ENCODE peak calls at places on chromosomes 6 and 20, in ten cellular contexts. One of them, this sample, is unnamed.

GRCh38 chr6:9138856-9139426 is 703.6 kb upstream of the SLC35B3 start:
- DNase-seq in heart right ventricle: no peak
- DNase-seq in cardiac fibroblast: no peak
- DNase-seq in foreskin fibroblast: peak
- DNase-seq in heart left ventricle: no peak
- DNase-seq in stomach: no peak
- DNase-seq in HFF-Myc: no peak
- DNase-seq in AG09309: no peak
- DNase-seq in GM12865: no peak
- DNase-seq in OCI-LY7: no peak
- DNase-seq in this sample: peak

GRCh38 chr20:52048365-52048764 is 143.2 kb downstream of the ZFP64 start:
- DNase-seq in stomach: no peak
- DNase-seq in AG09309: no peak
- DNase-seq in GM12865: no peak
- DNase-seq in foreskin fibroblast: no peak
- DNase-seq in OCI-LY7: no peak
- DNase-seq in heart right ventricle: no peak
- DNase-seq in HFF-Myc: no peak
- DNase-seq in cardiac fibroblast: no peak
- DNase-seq in heart left ventricle: no peak
- DNase-seq in this sample: no peak

GRCh38 chr20:645318-646106 is 7.5 kb downstream of the SRXN1 start:
- DNase-seq in OCI-LY7: peak
- DNase-seq in heart right ventricle: peak
- DNase-seq in cardiac fibroblast: peak
- DNase-seq in GM12865: peak
- DNase-seq in AG09309: no peak
- DNase-seq in foreskin fibroblast: peak
- DNase-seq in heart left ventricle: peak
- DNase-seq in stomach: peak
- DNase-seq in HFF-Myc: no peak
- DNase-seq in this sample: peak

GRCh38 chr20:24079661-24080412 is 91.3 kb upstream of the GGTLC1 start:
- DNase-seq in foreskin fibroblast: no peak
- DNase-seq in heart right ventricle: no peak
- DNase-seq in heart left ventricle: no peak
- DNase-seq in cardiac fibroblast: no peak
- DNase-seq in OCI-LY7: no peak
- DNase-seq in AG09309: no peak
- DNase-seq in HFF-Myc: no peak
- DNase-seq in GM12865: no peak
- DNase-seq in stomach: no peak
- DNase-seq in this sample: no peak

GRCh38 chr6:167568407-167569024 is 243.6 kb downstream of the TTLL2 start:
- DNase-seq in foreskin fibroblast: no peak
- DNase-seq in heart right ventricle: no peak
- DNase-seq in HFF-Myc: no peak
- DNase-seq in heart left ventricle: no peak
- DNase-seq in OCI-LY7: no peak
- DNase-seq in stomach: no peak
- DNase-seq in cardiac fibroblast: no peak
- DNase-seq in AG09309: no peak
- DNase-seq in GM12865: no peak
- DNase-seq in this sample: no peak

GRCh38 chr6:125101656-125102055 is 51.9 kb upstream of the TPD52L1 start:
- DNase-seq in foreskin fibroblast: peak
- DNase-seq in stomach: no peak
- DNase-seq in heart right ventricle: no peak
- DNase-seq in GM12865: no peak
- DNase-seq in cardiac fibroblast: peak
- DNase-seq in OCI-LY7: no peak
- DNase-seq in heart left ventricle: no peak
- DNase-seq in AG09309: no peak
- DNase-seq in HFF-Myc: no peak
- DNase-seq in this sample: no peak

GRCh38 chr20:8385247-8385646 is 253.2 kb downstream of the PLCB1 start:
- DNase-seq in foreskin fibroblast: peak
- DNase-seq in AG09309: no peak
- DNase-seq in OCI-LY7: peak
- DNase-seq in heart left ventricle: no peak
- DNase-seq in cardiac fibroblast: peak
- DNase-seq in stomach: peak
- DNase-seq in GM12865: peak
- DNase-seq in heart right ventricle: peak
- DNase-seq in HFF-Myc: no peak
- DNase-seq in this sample: no peak

GRCh38 chr20:63548992-63549391 is 1.4 kb upstream of the SRMS start:
- DNase-seq in heart right ventricle: no peak
- DNase-seq in heart left ventricle: no peak
- DNase-seq in HFF-Myc: no peak
- DNase-seq in AG09309: no peak
- DNase-seq in stomach: no peak
- DNase-seq in GM12865: no peak
- DNase-seq in cardiac fibroblast: no peak
- DNase-seq in OCI-LY7: no peak
- DNase-seq in foreskin fibroblast: no peak
- DNase-seq in this sample: no peak

GRCh38 chr6:131063764-131064272 is 773 bp upstream of the EPB41L2 start:
- DNase-seq in HFF-Myc: no peak
- DNase-seq in foreskin fibroblast: no peak
- DNase-seq in GM12865: peak
- DNase-seq in heart left ventricle: peak
- DNase-seq in heart right ventricle: no peak
- DNase-seq in stomach: no peak
- DNase-seq in OCI-LY7: peak
- DNase-seq in cardiac fibroblast: no peak
- DNase-seq in AG09309: no peak
- DNase-seq in this sample: no peak

DNA sequence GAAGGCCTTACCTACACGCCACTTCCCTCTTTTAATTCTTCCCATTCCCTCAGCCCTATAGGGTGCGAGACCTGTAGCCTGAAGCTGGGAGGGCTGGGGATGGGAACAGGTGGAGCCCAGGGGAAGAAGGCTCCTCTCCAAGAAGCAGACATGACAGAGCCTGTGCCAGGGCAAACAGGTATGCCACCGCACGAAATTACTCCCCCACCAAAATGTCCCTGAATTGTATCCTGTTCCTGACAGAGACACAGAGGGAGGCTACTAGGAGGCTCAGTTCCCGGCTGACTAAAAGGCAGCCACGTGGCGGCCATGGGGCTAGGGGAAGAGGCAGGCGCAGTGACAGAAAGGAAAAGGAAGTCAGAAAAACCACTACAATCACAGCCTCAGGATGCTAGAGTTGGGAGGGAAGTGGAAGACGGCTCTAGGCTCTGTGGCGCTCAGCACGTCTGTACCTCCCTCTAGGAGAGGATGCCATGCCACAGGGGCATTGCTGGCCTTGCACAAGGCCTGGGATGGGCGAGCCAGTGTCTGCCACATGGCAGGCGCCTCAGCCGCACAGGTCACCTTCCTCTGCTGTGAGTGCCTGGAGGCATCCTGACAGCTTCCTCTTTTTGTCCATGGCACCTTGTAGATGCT is 27.7 kb downstream of the TFEB start:
- DNase-seq in heart right ventricle: peak
- DNase-seq in HFF-Myc: no peak
- DNase-seq in OCI-LY7: peak
- DNase-seq in heart left ventricle: no peak
- DNase-seq in foreskin fibroblast: no peak
- DNase-seq in cardiac fibroblast: no peak
- DNase-seq in GM12865: peak
- DNase-seq in stomach: no peak
- DNase-seq in AG09309: no peak
- DNase-seq in this sample: no peak
- H3K4me3 ChIP-seq in heart right ventricle: no peak
- H3K4me3 ChIP-seq in HFF-Myc: no peak
- H3K4me3 ChIP-seq in OCI-LY7: peak
- H3K4me3 ChIP-seq in heart left ventricle: no peak
- H3K4me3 ChIP-seq in foreskin fibroblast: no peak
- H3K4me3 ChIP-seq in cardiac fibroblast: no peak
- H3K4me3 ChIP-seq in GM12865: peak
- H3K4me3 ChIP-seq in stomach: no peak
- H3K4me3 ChIP-seq in AG09309: no peak
- H3K4me3 ChIP-seq in this sample: no peak

GRCh38 chr6:72580281-72580940 is 41.5 kb upstream of the KCNQ5 start:
- DNase-seq in AG09309: peak
- DNase-seq in GM12865: peak
- DNase-seq in HFF-Myc: peak
- DNase-seq in heart left ventricle: no peak
- DNase-seq in OCI-LY7: peak
- DNase-seq in foreskin fibroblast: peak
- DNase-seq in heart right ventricle: no peak
- DNase-seq in stomach: no peak
- DNase-seq in cardiac fibroblast: peak
- DNase-seq in this sample: peak
- TF ChIP-seq CTCF in AG09309: peak
- TF ChIP-seq CTCF in GM12865: peak
- TF ChIP-seq CTCF in HFF-Myc: peak
- TF ChIP-seq CTCF in heart left ventricle: no peak
- TF ChIP-seq CTCF in OCI-LY7: peak
- TF ChIP-seq CTCF in foreskin fibroblast: peak
- TF ChIP-seq CTCF in heart right ventricle: no peak
- TF ChIP-seq CTCF in stomach: no peak
- TF ChIP-seq CTCF in cardiac fibroblast: peak
- TF ChIP-seq CTCF in this sample: peak

GRCh38 chr6:148524976-148525375 is 182.3 kb downstream of the SASH1 start:
- DNase-seq in heart left ventricle: no peak
- DNase-seq in AG09309: no peak
- DNase-seq in foreskin fibroblast: peak
- DNase-seq in heart right ventricle: no peak
- DNase-seq in OCI-LY7: no peak
- DNase-seq in stomach: no peak
- DNase-seq in cardiac fibroblast: peak
- DNase-seq in GM12865: peak
- DNase-seq in HFF-Myc: no peak
- DNase-seq in this sample: no peak

GRCh38 chr6:148526145-148526544 is 183.5 kb downstream of the SASH1 start:
- DNase-seq in HFF-Myc: no peak
- DNase-seq in cardiac fibroblast: no peak
- DNase-seq in GM12865: no peak
- DNase-seq in heart left ventricle: no peak
- DNase-seq in AG09309: no peak
- DNase-seq in heart right ventricle: no peak
- DNase-seq in foreskin fibroblast: no peak
- DNase-seq in stomach: no peak
- DNase-seq in OCI-LY7: no peak
- DNase-seq in this sample: no peak

GRCh38 chr6:148524509-148524908 is 181.9 kb downstream of the SASH1 start:
- DNase-seq in heart right ventricle: no peak
- DNase-seq in heart left ventricle: no peak
- DNase-seq in HFF-Myc: no peak
- DNase-seq in stomach: no peak
- DNase-seq in foreskin fibroblast: peak
- DNase-seq in cardiac fibroblast: peak
- DNase-seq in GM12865: no peak
- DNase-seq in OCI-LY7: no peak
- DNase-seq in AG09309: no peak
- DNase-seq in this sample: peak

GRCh38 chr6:148523551-148523950 is 180.9 kb downstream of the SASH1 start:
- DNase-seq in foreskin fibroblast: no peak
- DNase-seq in HFF-Myc: no peak
- DNase-seq in GM12865: no peak
- DNase-seq in heart right ventricle: no peak
- DNase-seq in OCI-LY7: no peak
- DNase-seq in heart left ventricle: no peak
- DNase-seq in AG09309: no peak
- DNase-seq in stomach: no peak
- DNase-seq in cardiac fibroblast: no peak
- DNase-seq in this sample: no peak

DNA sequence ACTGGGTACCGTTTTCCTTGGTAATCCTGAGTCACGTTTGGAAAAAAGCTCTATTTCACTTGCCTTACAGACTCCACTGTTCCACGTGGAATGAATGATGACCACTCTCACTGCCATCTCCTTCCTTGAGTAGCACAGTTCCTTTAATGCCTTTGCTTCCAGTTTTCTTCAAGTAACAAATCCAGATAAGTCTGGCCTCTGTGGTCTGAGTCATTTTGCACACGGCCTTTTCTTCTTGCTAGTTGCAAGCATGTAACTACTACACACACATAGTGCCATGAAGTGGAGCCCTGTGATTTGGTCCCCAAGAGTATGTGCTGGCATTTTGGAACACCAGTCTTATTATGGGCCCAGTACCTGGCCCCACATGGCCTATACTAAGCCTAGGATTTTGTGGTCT is 182.8 kb downstream of the SASH1 start:
- DNase-seq in heart right ventricle: no peak
- DNase-seq in OCI-LY7: no peak
- DNase-seq in foreskin fibroblast: peak
- DNase-seq in heart left ventricle: no peak
- DNase-seq in HFF-Myc: no peak
- DNase-seq in GM12865: no peak
- DNase-seq in cardiac fibroblast: peak
- DNase-seq in stomach: no peak
- DNase-seq in AG09309: peak
- DNase-seq in this sample: no peak
- H3K4me3 ChIP-seq in heart right ventricle: no peak
- H3K4me3 ChIP-seq in OCI-LY7: no peak
- H3K4me3 ChIP-seq in foreskin fibroblast: peak
- H3K4me3 ChIP-seq in heart left ventricle: no peak
- H3K4me3 ChIP-seq in HFF-Myc: peak
- H3K4me3 ChIP-seq in GM12865: no peak
- H3K4me3 ChIP-seq in cardiac fibroblast: no peak
- H3K4me3 ChIP-seq in stomach: no peak
- H3K4me3 ChIP-seq in AG09309: no peak
- H3K4me3 ChIP-seq in this sample: peak

DNA sequence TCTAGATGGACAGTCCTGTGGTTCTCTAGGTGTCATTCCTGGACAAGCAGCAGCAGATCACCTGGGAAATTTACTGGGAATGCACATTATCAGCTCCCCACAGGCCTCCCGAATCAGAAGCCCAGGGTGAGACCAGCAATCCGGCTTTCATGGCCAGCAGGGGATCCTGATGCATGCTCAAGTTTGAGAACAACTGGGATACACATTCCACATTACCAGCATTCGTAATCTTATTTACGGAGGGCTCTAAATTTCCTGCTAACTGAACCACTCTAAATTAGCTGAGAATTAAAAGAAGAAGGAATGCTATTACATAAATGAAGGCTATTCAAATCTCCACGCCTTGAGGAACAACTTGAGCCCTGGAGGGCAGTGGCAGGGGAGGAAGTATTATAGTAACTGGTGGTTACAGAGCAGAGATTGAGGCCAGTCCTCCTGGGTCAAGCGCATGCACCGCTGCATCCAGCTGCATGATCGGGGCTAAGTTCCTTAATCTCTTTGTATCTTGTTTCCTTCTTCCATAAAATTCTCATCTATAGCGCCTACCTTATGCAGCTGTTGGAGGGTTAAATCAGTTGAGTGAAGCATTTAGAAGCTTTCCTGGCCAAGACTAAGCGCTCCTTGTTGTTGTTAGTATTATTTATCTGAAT is 403.7 kb downstream of the CDH26 start:
- DNase-seq in heart right ventricle: no peak
- DNase-seq in stomach: no peak
- DNase-seq in foreskin fibroblast: no peak
- DNase-seq in AG09309: no peak
- DNase-seq in GM12865: no peak
- DNase-seq in cardiac fibroblast: no peak
- DNase-seq in OCI-LY7: peak
- DNase-seq in heart left ventricle: no peak
- DNase-seq in HFF-Myc: no peak
- DNase-seq in this sample: no peak
- TF ChIP-seq CTCF in heart right ventricle: no peak
- TF ChIP-seq CTCF in stomach: no peak
- TF ChIP-seq CTCF in foreskin fibroblast: no peak
- TF ChIP-seq CTCF in AG09309: no peak
- TF ChIP-seq CTCF in GM12865: no peak
- TF ChIP-seq CTCF in cardiac fibroblast: no peak
- TF ChIP-seq CTCF in OCI-LY7: no peak
- TF ChIP-seq CTCF in heart left ventricle: no peak
- TF ChIP-seq CTCF in HFF-Myc: no peak
- TF ChIP-seq CTCF in this sample: no peak

GRCh38 chr20:2750343-2751251 is 49.8 kb downstream of the CPXM1 start:
- DNase-seq in AG09309: no peak
- DNase-seq in OCI-LY7: no peak
- DNase-seq in heart right ventricle: no peak
- DNase-seq in GM12865: no peak
- DNase-seq in HFF-Myc: no peak
- DNase-seq in stomach: peak
- DNase-seq in heart left ventricle: no peak
- DNase-seq in cardiac fibroblast: peak
- DNase-seq in foreskin fibroblast: peak
- DNase-seq in this sample: no peak
- H3K4me3 ChIP-seq in AG09309: peak
- H3K4me3 ChIP-seq in OCI-LY7: no peak
- H3K4me3 ChIP-seq in heart right ventricle: peak
- H3K4me3 ChIP-seq in GM12865: no peak
- H3K4me3 ChIP-seq in HFF-Myc: no peak
- H3K4me3 ChIP-seq in stomach: peak
- H3K4me3 ChIP-seq in heart left ventricle: peak
- H3K4me3 ChIP-seq in cardiac fibroblast: no peak
- H3K4me3 ChIP-seq in foreskin fibroblast: peak
- H3K4me3 ChIP-seq in this sample: no peak